ENCODE peak calls at places on chromosomes 3 and 15, in seven cellular contexts. One of them, this sample, is unnamed.

GRCh38 chr3:56800373-56801150 is 1.2 kb downstream of the ARHGEF3 start:
- DNase-seq in SJSA1: no peak
- DNase-seq in lung: peak
- DNase-seq in A549: no peak
- DNase-seq in cardiac muscle cell: no peak
- DNase-seq in aorta: no peak
- DNase-seq in right cardiac atrium: peak
- DNase-seq in this sample: no peak

GRCh38 chr3:50290116-50290745 is 2.0 kb downstream of the IFRD2 start:
- DNase-seq in SJSA1: no peak
- DNase-seq in lung: no peak
- DNase-seq in A549: no peak
- DNase-seq in cardiac muscle cell: no peak
- DNase-seq in aorta: peak
- DNase-seq in right cardiac atrium: peak
- DNase-seq in this sample: no peak

GRCh38 chr3:140288575-140288974 is 353.6 kb downstream of the CLSTN2 start:
- DNase-seq in SJSA1: no peak
- DNase-seq in lung: no peak
- DNase-seq in A549: no peak
- DNase-seq in cardiac muscle cell: no peak
- DNase-seq in aorta: no peak
- DNase-seq in right cardiac atrium: no peak
- DNase-seq in this sample: peak

GRCh38 chr3:86464180-86464579 is 526.8 kb downstream of the VGLL3 start:
- DNase-seq in SJSA1: no peak
- DNase-seq in lung: no peak
- DNase-seq in A549: no peak
- DNase-seq in cardiac muscle cell: no peak
- DNase-seq in aorta: no peak
- DNase-seq in right cardiac atrium: no peak
- DNase-seq in this sample: no peak

GRCh38 chr3:121545049-121545563 is 682 bp downstream of the POLQ start:
- DNase-seq in SJSA1: no peak
- DNase-seq in lung: no peak
- DNase-seq in A549: no peak
- DNase-seq in cardiac muscle cell: peak
- DNase-seq in aorta: no peak
- DNase-seq in right cardiac atrium: no peak
- DNase-seq in this sample: no peak

GRCh38 chr3:14849831-14850230 is 31.1 kb downstream of the FGD5 start:
- DNase-seq in SJSA1: no peak
- DNase-seq in lung: no peak
- DNase-seq in A549: no peak
- DNase-seq in cardiac muscle cell: no peak
- DNase-seq in aorta: peak
- DNase-seq in right cardiac atrium: no peak
- DNase-seq in this sample: no peak

GRCh38 chr3:180870008-180870733 is 42.3 kb upstream of the FXR1 start:
- DNase-seq in SJSA1: no peak
- DNase-seq in lung: no peak
- DNase-seq in A549: no peak
- DNase-seq in cardiac muscle cell: peak
- DNase-seq in aorta: peak
- DNase-seq in right cardiac atrium: peak
- DNase-seq in this sample: no peak

GRCh38 chr15:60000113-60000823 is 3.8 kb upstream of the FOXB1 start:
- DNase-seq in SJSA1: no peak
- DNase-seq in lung: no peak
- DNase-seq in A549: no peak
- DNase-seq in cardiac muscle cell: no peak
- DNase-seq in aorta: no peak
- DNase-seq in right cardiac atrium: no peak
- DNase-seq in this sample: no peak

GRCh38 chr3:191774485-191774884 is 313.5 kb downstream of the PYDC2 start:
- DNase-seq in SJSA1: no peak
- DNase-seq in lung: no peak
- DNase-seq in A549: peak
- DNase-seq in cardiac muscle cell: no peak
- DNase-seq in aorta: no peak
- DNase-seq in right cardiac atrium: no peak
- DNase-seq in this sample: peak

GRCh38 chr15:84883433-84883832 is 1.0 kb upstream of the SLC28A1 start:
- DNase-seq in SJSA1: no peak
- DNase-seq in lung: no peak
- DNase-seq in A549: peak
- DNase-seq in cardiac muscle cell: peak
- DNase-seq in aorta: no peak
- DNase-seq in right cardiac atrium: no peak
- DNase-seq in this sample: no peak
- H3K4me3 ChIP-seq in SJSA1: no peak
- H3K4me3 ChIP-seq in lung: no peak
- H3K4me3 ChIP-seq in A549: no peak
- H3K4me3 ChIP-seq in cardiac muscle cell: no peak
- H3K4me3 ChIP-seq in aorta: no peak
- H3K4me3 ChIP-seq in right cardiac atrium: no peak
- H3K4me3 ChIP-seq in this sample: no peak

GRCh38 chr3:89155811-89156210 is 48.4 kb downstream of the EPHA3 start:
- DNase-seq in SJSA1: no peak
- DNase-seq in lung: no peak
- DNase-seq in A549: no peak
- DNase-seq in cardiac muscle cell: peak
- DNase-seq in aorta: no peak
- DNase-seq in right cardiac atrium: no peak
- DNase-seq in this sample: no peak
- H3K4me3 ChIP-seq in SJSA1: no peak
- H3K4me3 ChIP-seq in lung: no peak
- H3K4me3 ChIP-seq in A549: no peak
- H3K4me3 ChIP-seq in cardiac muscle cell: no peak
- H3K4me3 ChIP-seq in aorta: no peak
- H3K4me3 ChIP-seq in right cardiac atrium: no peak
- H3K4me3 ChIP-seq in this sample: no peak

GRCh38 chr3:52695798-52696649 is 9.6 kb downstream of the GLT8D1 start:
- DNase-seq in SJSA1: no peak
- DNase-seq in lung: no peak
- DNase-seq in A549: no peak
- DNase-seq in cardiac muscle cell: no peak
- DNase-seq in aorta: no peak
- DNase-seq in right cardiac atrium: no peak
- DNase-seq in this sample: no peak
- H3K4me3 ChIP-seq in SJSA1: no peak
- H3K4me3 ChIP-seq in lung: no peak
- H3K4me3 ChIP-seq in A549: no peak
- H3K4me3 ChIP-seq in cardiac muscle cell: no peak
- H3K4me3 ChIP-seq in aorta: no peak
- H3K4me3 ChIP-seq in right cardiac atrium: no peak
- H3K4me3 ChIP-seq in this sample: no peak

DNA sequence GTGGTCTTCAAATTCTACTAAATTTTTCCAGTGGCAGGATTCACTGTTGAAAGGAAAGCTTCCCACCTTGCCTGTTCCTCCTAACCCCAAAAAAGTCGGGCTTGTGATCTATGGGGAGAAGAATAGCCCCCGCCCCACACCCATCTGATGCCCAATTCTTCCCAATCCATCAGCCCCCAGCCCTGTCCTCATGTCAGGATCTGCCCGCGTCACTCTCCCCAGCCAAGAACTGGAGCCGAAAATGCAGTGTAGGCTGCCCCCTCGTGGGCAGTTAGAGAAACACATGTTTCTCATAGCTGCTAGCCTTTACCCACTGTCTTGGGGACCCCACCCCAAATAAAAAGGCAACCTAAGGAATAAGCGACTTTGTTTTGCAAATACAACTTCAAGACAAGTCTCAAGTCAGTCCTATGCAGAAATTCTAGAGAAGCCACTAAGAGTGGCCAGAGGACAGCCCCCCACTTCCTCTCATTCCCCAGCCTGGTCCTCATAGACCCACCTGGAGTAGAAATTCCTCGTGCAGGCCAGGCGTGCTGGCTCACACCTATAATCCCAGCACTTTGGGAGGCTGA is 13.0 kb upstream of the CSK start:
- DNase-seq in SJSA1: no peak
- DNase-seq in lung: peak
- DNase-seq in A549: peak
- DNase-seq in cardiac muscle cell: peak
- DNase-seq in aorta: peak
- DNase-seq in right cardiac atrium: peak
- DNase-seq in this sample: no peak
- H3K4me3 ChIP-seq in SJSA1: no peak
- H3K4me3 ChIP-seq in lung: no peak
- H3K4me3 ChIP-seq in A549: peak
- H3K4me3 ChIP-seq in cardiac muscle cell: no peak
- H3K4me3 ChIP-seq in aorta: no peak
- H3K4me3 ChIP-seq in right cardiac atrium: no peak
- H3K4me3 ChIP-seq in this sample: no peak

GRCh38 chr15:88636039-88636438 is 2.8 kb upstream of the ISG20 start:
- DNase-seq in SJSA1: no peak
- DNase-seq in lung: peak
- DNase-seq in A549: peak
- DNase-seq in cardiac muscle cell: no peak
- DNase-seq in aorta: no peak
- DNase-seq in right cardiac atrium: no peak
- DNase-seq in this sample: no peak
- H3K4me3 ChIP-seq in SJSA1: no peak
- H3K4me3 ChIP-seq in lung: no peak
- H3K4me3 ChIP-seq in A549: no peak
- H3K4me3 ChIP-seq in cardiac muscle cell: no peak
- H3K4me3 ChIP-seq in aorta: no peak
- H3K4me3 ChIP-seq in right cardiac atrium: no peak
- H3K4me3 ChIP-seq in this sample: no peak

DNA sequence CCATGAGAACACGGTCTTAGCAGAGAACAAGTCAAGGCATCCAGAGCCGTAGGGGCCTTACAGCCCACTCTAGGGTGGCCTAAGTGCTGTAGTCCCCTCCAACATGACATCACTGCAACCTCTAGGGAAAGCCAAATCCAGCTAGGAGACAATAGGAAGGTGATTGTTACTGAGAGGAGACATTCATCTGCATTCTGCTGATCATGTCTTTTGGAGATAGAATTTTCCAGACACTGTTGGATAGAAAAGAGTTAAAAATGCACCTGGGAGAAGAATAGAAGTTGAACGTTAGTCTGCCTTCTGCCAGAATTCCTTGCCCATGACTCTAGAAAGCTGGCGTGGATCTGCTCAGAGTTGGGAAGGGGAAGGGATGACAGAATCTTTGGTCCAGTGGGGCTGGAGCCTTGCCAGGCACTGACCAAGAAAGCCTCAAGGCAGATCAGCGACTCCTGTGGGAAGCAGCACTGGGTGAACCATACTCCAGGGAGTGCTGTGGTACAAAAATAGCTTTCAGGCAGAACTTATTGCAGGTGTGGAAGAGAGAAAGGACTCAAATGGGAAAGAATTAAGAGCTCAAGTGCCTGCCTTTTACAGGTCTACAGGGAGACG is 44.8 kb upstream of the RAF1 start:
- DNase-seq in SJSA1: no peak
- DNase-seq in lung: no peak
- DNase-seq in A549: no peak
- DNase-seq in cardiac muscle cell: peak
- DNase-seq in aorta: peak
- DNase-seq in right cardiac atrium: peak
- DNase-seq in this sample: peak
- H3K4me3 ChIP-seq in SJSA1: no peak
- H3K4me3 ChIP-seq in lung: no peak
- H3K4me3 ChIP-seq in A549: no peak
- H3K4me3 ChIP-seq in cardiac muscle cell: no peak
- H3K4me3 ChIP-seq in aorta: no peak
- H3K4me3 ChIP-seq in right cardiac atrium: no peak
- H3K4me3 ChIP-seq in this sample: no peak

DNA sequence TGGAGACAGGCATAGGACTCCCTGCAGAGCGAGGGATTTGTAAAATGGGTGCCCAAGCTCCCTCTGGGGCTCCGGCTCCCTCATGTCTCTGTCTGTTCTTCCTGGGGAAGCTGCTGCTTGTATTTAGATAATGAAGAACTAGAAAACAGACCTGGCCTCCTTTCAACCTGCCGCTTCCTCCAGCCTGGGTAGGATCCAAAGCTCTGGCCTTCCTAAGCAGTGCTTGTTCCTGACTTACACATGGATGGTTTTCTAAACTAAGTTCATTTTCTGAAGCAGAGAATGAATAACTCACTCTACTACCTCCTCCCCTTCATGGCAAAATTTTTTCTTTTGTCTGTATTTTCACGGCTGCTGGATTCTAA is 36.9 kb upstream of the MYZAP start:
- DNase-seq in SJSA1: no peak
- DNase-seq in lung: no peak
- DNase-seq in A549: no peak
- DNase-seq in cardiac muscle cell: no peak
- DNase-seq in aorta: no peak
- DNase-seq in right cardiac atrium: no peak
- DNase-seq in this sample: no peak
- H3K4me3 ChIP-seq in SJSA1: no peak
- H3K4me3 ChIP-seq in lung: no peak
- H3K4me3 ChIP-seq in A549: no peak
- H3K4me3 ChIP-seq in cardiac muscle cell: no peak
- H3K4me3 ChIP-seq in aorta: no peak
- H3K4me3 ChIP-seq in right cardiac atrium: no peak
- H3K4me3 ChIP-seq in this sample: no peak

GRCh38 chr3:142725352-142725739 is 1.5 kb downstream of the TRPC1 start:
- DNase-seq in SJSA1: no peak
- DNase-seq in lung: no peak
- DNase-seq in A549: no peak
- DNase-seq in cardiac muscle cell: no peak
- DNase-seq in aorta: no peak
- DNase-seq in right cardiac atrium: no peak
- DNase-seq in this sample: no peak
- H3K4me3 ChIP-seq in SJSA1: peak
- H3K4me3 ChIP-seq in lung: no peak
- H3K4me3 ChIP-seq in A549: peak
- H3K4me3 ChIP-seq in cardiac muscle cell: peak
- H3K4me3 ChIP-seq in aorta: peak
- H3K4me3 ChIP-seq in right cardiac atrium: peak
- H3K4me3 ChIP-seq in this sample: peak

GRCh38 chr15:58678683-58679082 is 70.8 kb downstream of the ADAM10 start:
- DNase-seq in SJSA1: no peak
- DNase-seq in lung: no peak
- DNase-seq in A549: peak
- DNase-seq in cardiac muscle cell: peak
- DNase-seq in aorta: no peak
- DNase-seq in right cardiac atrium: no peak
- DNase-seq in this sample: no peak

GRCh38 chr15:58676766-58677165 is 72.7 kb downstream of the ADAM10 start:
- DNase-seq in SJSA1: no peak
- DNase-seq in lung: no peak
- DNase-seq in A549: no peak
- DNase-seq in cardiac muscle cell: no peak
- DNase-seq in aorta: no peak
- DNase-seq in right cardiac atrium: no peak
- DNase-seq in this sample: no peak

GRCh38 chr15:58682234-58682633 is 67.3 kb downstream of the ADAM10 start:
- DNase-seq in SJSA1: no peak
- DNase-seq in lung: no peak
- DNase-seq in A549: no peak
- DNase-seq in cardiac muscle cell: no peak
- DNase-seq in aorta: no peak
- DNase-seq in right cardiac atrium: no peak
- DNase-seq in this sample: no peak

DNA sequence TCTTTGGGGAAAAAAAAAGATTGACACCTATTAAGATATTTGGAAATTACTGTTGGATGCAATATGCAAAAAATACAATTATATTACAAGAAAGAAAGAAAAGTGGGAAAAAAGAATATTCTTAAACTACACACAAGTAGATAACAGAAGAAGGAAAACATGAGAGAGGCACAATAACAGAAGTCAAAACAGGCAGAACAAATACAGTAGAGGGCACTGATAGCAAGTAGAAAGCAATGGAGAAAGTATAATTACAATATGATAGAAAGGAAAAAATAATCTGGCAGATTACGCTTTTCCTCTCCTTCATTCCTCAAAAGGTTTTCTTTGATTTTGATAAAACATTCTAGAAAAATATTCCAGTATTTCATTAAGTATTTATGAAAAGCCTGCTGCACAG is 72.1 kb downstream of the ADAM10 start:
- DNase-seq in SJSA1: no peak
- DNase-seq in lung: no peak
- DNase-seq in A549: no peak
- DNase-seq in cardiac muscle cell: no peak
- DNase-seq in aorta: no peak
- DNase-seq in right cardiac atrium: no peak
- DNase-seq in this sample: no peak
- H3K4me3 ChIP-seq in SJSA1: no peak
- H3K4me3 ChIP-seq in lung: no peak
- H3K4me3 ChIP-seq in A549: no peak
- H3K4me3 ChIP-seq in cardiac muscle cell: no peak
- H3K4me3 ChIP-seq in aorta: no peak
- H3K4me3 ChIP-seq in right cardiac atrium: no peak
- H3K4me3 ChIP-seq in this sample: no peak